ENCODE peak calls at places on chromosomes 5 and 9, in seven cellular contexts. One of them, this sample, is unnamed.
A peak's percentile ranks its signal among the peaks of the same experiment; 100 is the strongest.

GRCh38 chr5:6361101-6361500 is 17.2 kb downstream of the MED10 start:
- DNase-seq in left ventricle myocardium inferior: no peak
- DNase-seq in OCI-LY7: no peak
- DNase-seq in IMR-90: no peak
- DNase-seq in SK-N-SH: no peak
- DNase-seq in AG04449: no peak
- DNase-seq in thyroid gland: no peak
- DNase-seq in this sample: no peak

GRCh38 chr5:170306381-170306790 is 8.8 kb upstream of the LCP2 start:
- DNase-seq in SK-N-SH: no peak
- DNase-seq in IMR-90: peak; percentile 0
- DNase-seq in left ventricle myocardium inferior: peak; percentile 59
- DNase-seq in AG04449: no peak
- DNase-seq in thyroid gland: peak; percentile 33
- DNase-seq in OCI-LY7: no peak
- DNase-seq in this sample: peak; percentile 69

GRCh38 chr5:136249678-136250266 is 56.8 kb upstream of the SMIM32 start:
- DNase-seq in OCI-LY7: peak; percentile 26
- DNase-seq in left ventricle myocardium inferior: peak; percentile 33
- DNase-seq in thyroid gland: peak; percentile 79
- DNase-seq in SK-N-SH: peak; percentile 55
- DNase-seq in AG04449: peak; percentile 41
- DNase-seq in IMR-90: peak; percentile 70
- DNase-seq in this sample: peak; percentile 49

GRCh38 chr9:91120200-91120599 is 241.5 kb downstream of the AUH start:
- DNase-seq in IMR-90: no peak
- DNase-seq in OCI-LY7: no peak
- DNase-seq in thyroid gland: no peak
- DNase-seq in AG04449: no peak
- DNase-seq in SK-N-SH: no peak
- DNase-seq in left ventricle myocardium inferior: no peak
- DNase-seq in this sample: no peak

GRCh38 chr5:36279054-36279698 is 22.5 kb downstream of the RANBP3L start:
- DNase-seq in OCI-LY7: no peak
- DNase-seq in SK-N-SH: no peak
- DNase-seq in thyroid gland: no peak
- DNase-seq in left ventricle myocardium inferior: no peak
- DNase-seq in IMR-90: no peak
- DNase-seq in AG04449: no peak
- DNase-seq in this sample: no peak

GRCh38 chr5:102536323-102536928 is 37.6 kb upstream of the SLCO6A1 start:
- DNase-seq in thyroid gland: no peak
- DNase-seq in SK-N-SH: peak; percentile 6
- DNase-seq in left ventricle myocardium inferior: no peak
- DNase-seq in IMR-90: peak; percentile 22
- DNase-seq in OCI-LY7: no peak
- DNase-seq in AG04449: no peak
- DNase-seq in this sample: no peak

GRCh38 chr9:129164246-129164930 is 13.7 kb downstream of the IER5L start:
- DNase-seq in left ventricle myocardium inferior: no peak
- DNase-seq in IMR-90: peak; percentile 53
- DNase-seq in thyroid gland: no peak
- DNase-seq in OCI-LY7: no peak
- DNase-seq in AG04449: no peak
- DNase-seq in SK-N-SH: no peak
- DNase-seq in this sample: no peak

GRCh38 chr9:112777914-112778313 is 27.4 kb downstream of the SNX30 start:
- DNase-seq in left ventricle myocardium inferior: no peak
- DNase-seq in SK-N-SH: no peak
- DNase-seq in AG04449: no peak
- DNase-seq in IMR-90: peak; percentile 38
- DNase-seq in OCI-LY7: no peak
- DNase-seq in thyroid gland: no peak
- DNase-seq in this sample: peak; percentile 14

GRCh38 chr5:90878081-90878480 is 319.5 kb downstream of the ADGRV1 start:
- DNase-seq in OCI-LY7: no peak
- DNase-seq in thyroid gland: no peak
- DNase-seq in left ventricle myocardium inferior: no peak
- DNase-seq in SK-N-SH: no peak
- DNase-seq in IMR-90: peak; percentile 43
- DNase-seq in AG04449: no peak
- DNase-seq in this sample: no peak

GRCh38 chr9:131773911-131774379 is 34.1 kb upstream of the RAPGEF1 start:
- DNase-seq in AG04449: no peak
- DNase-seq in SK-N-SH: no peak
- DNase-seq in thyroid gland: peak; percentile 60
- DNase-seq in OCI-LY7: peak; percentile 44
- DNase-seq in IMR-90: peak; percentile 65
- DNase-seq in left ventricle myocardium inferior: no peak
- DNase-seq in this sample: peak; percentile 48

GRCh38 chr9:131809941-131810344 is 70.1 kb upstream of the RAPGEF1 start:
- DNase-seq in OCI-LY7: no peak
- DNase-seq in SK-N-SH: no peak
- DNase-seq in IMR-90: peak; percentile 72
- DNase-seq in thyroid gland: peak; percentile 61
- DNase-seq in left ventricle myocardium inferior: no peak
- DNase-seq in AG04449: peak; percentile 33
- DNase-seq in this sample: no peak

GRCh38 chr9:90960941-90961340 is 159.3 kb downstream of the SYK start:
- DNase-seq in AG04449: no peak
- DNase-seq in SK-N-SH: no peak
- DNase-seq in thyroid gland: peak; percentile 46
- DNase-seq in IMR-90: no peak
- DNase-seq in OCI-LY7: no peak
- DNase-seq in left ventricle myocardium inferior: no peak
- DNase-seq in this sample: no peak

GRCh38 chr5:174418809-174419522 is 305.4 kb upstream of the MSX2 start:
- DNase-seq in thyroid gland: no peak
- DNase-seq in left ventricle myocardium inferior: no peak
- DNase-seq in AG04449: no peak
- DNase-seq in OCI-LY7: no peak
- DNase-seq in IMR-90: no peak
- DNase-seq in SK-N-SH: peak; percentile 39
- DNase-seq in this sample: no peak

GRCh38 chr9:22308177-22308576 is 138.4 kb upstream of the DMRTA1 start:
- DNase-seq in IMR-90: no peak
- DNase-seq in left ventricle myocardium inferior: no peak
- DNase-seq in SK-N-SH: no peak
- DNase-seq in OCI-LY7: no peak
- DNase-seq in AG04449: no peak
- DNase-seq in thyroid gland: no peak
- DNase-seq in this sample: no peak
- TF ChIP-seq CTCF in IMR-90: no peak
- TF ChIP-seq CTCF in left ventricle myocardium inferior: no peak
- TF ChIP-seq CTCF in SK-N-SH: no peak
- TF ChIP-seq CTCF in OCI-LY7: no peak
- TF ChIP-seq CTCF in AG04449: no peak
- TF ChIP-seq CTCF in thyroid gland: no peak
- TF ChIP-seq CTCF in this sample: no peak

GRCh38 chr5:15236911-15237508 is 263.0 kb upstream of the FBXL7 start:
- DNase-seq in AG04449: no peak
- DNase-seq in OCI-LY7: no peak
- DNase-seq in thyroid gland: no peak
- DNase-seq in SK-N-SH: no peak
- DNase-seq in IMR-90: no peak
- DNase-seq in left ventricle myocardium inferior: no peak
- DNase-seq in this sample: no peak
- H3K4me3 ChIP-seq in AG04449: no peak overlapping the region
- H3K4me3 ChIP-seq in OCI-LY7: no peak overlapping the region
- H3K4me3 ChIP-seq in thyroid gland: no peak overlapping the region
- H3K4me3 ChIP-seq in SK-N-SH: peak overlapping the region; percentile 1
- H3K4me3 ChIP-seq in IMR-90: no peak overlapping the region
- H3K4me3 ChIP-seq in left ventricle myocardium inferior: peak overlapping the region; percentile 46
- H3K4me3 ChIP-seq in this sample: no peak overlapping the region

DNA sequence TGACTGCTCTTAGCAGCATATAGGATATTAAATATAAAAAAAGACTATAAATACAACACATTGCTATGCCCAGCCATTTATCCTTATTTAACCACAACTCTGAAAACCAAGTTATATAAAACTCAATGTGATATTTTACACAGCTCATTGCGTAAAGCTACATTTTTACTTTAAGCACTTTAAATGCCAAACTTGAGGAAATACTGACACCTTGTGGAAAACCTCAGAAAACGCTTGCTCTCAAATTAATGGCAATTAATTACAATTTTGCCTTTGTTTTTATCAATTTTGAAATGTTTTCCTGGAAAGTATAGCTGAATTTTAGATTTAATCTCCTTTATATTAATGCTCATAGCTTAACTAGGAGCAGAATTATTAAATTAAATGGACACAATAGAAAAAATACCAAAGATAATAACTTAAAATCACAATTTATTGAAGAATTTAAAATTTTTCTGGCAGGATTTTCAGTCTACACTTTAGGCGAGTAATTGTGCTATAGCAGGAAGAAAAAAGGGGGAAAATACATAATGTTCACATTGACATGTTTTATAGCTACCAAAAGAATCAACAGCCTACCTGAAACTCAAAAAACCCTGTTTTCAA is 25.2 kb upstream of the PLAC8L1 start:
- DNase-seq in SK-N-SH: no peak
- DNase-seq in thyroid gland: no peak
- DNase-seq in AG04449: peak; percentile 1
- DNase-seq in left ventricle myocardium inferior: no peak
- DNase-seq in IMR-90: peak; percentile 53
- DNase-seq in OCI-LY7: peak; percentile 37
- DNase-seq in this sample: peak; percentile 22
- TF ChIP-seq CTCF in SK-N-SH: peak; percentile 84
- TF ChIP-seq CTCF in thyroid gland: peak; percentile 69
- TF ChIP-seq CTCF in AG04449: peak; percentile 33
- TF ChIP-seq CTCF in left ventricle myocardium inferior: peak; percentile 68
- TF ChIP-seq CTCF in IMR-90: peak; percentile 68
- TF ChIP-seq CTCF in OCI-LY7: peak; percentile 89
- TF ChIP-seq CTCF in this sample: peak; percentile 38

GRCh38 chr9:100577776-100578448 is at the start of gene CAVIN4:
- DNase-seq in thyroid gland: no peak
- DNase-seq in AG04449: no peak
- DNase-seq in IMR-90: peak; percentile 91
- DNase-seq in SK-N-SH: no peak
- DNase-seq in left ventricle myocardium inferior: no peak
- DNase-seq in OCI-LY7: no peak
- DNase-seq in this sample: no peak
- H3K4me3 ChIP-seq in thyroid gland: no peak within 1 kb of the TSS
- H3K4me3 ChIP-seq in AG04449: no peak within 1 kb of the TSS
- H3K4me3 ChIP-seq in IMR-90: no peak within 1 kb of the TSS
- H3K4me3 ChIP-seq in SK-N-SH: no peak within 1 kb of the TSS
- H3K4me3 ChIP-seq in left ventricle myocardium inferior: peak within 1 kb of the TSS; percentile 67
- H3K4me3 ChIP-seq in OCI-LY7: no peak within 1 kb of the TSS
- H3K4me3 ChIP-seq in this sample: no peak within 1 kb of the TSS

GRCh38 chr5:173268750-173269580 is 34.0 kb upstream of the NKX2-5 start:
- DNase-seq in left ventricle myocardium inferior: peak; percentile 68
- DNase-seq in SK-N-SH: no peak
- DNase-seq in OCI-LY7: no peak
- DNase-seq in IMR-90: no peak
- DNase-seq in thyroid gland: no peak
- DNase-seq in AG04449: no peak
- DNase-seq in this sample: no peak
- TF ChIP-seq CTCF in left ventricle myocardium inferior: no peak
- TF ChIP-seq CTCF in SK-N-SH: no peak
- TF ChIP-seq CTCF in OCI-LY7: no peak
- TF ChIP-seq CTCF in IMR-90: no peak
- TF ChIP-seq CTCF in thyroid gland: no peak
- TF ChIP-seq CTCF in AG04449: no peak
- TF ChIP-seq CTCF in this sample: no peak

This sample was measured in GM12865.